ENCODE peak calls at places on chromosomes 6 and 20, in ten cellular contexts. Q, Z, R, V, O, T, H, B, M and D are unnamed samples.

GRCh38 chr6:10316327-10316726 is 98.5 kb downstream of the TFAP2A start:
- DNase-seq in T (no peak), M (peak; percentile 15), O (no peak), B (no peak), Q (no peak), H (no peak), V (peak; percentile 36), R (no peak), Z (peak; percentile 98), D (no peak)

GRCh38 chr6:156336096-156336495 is 441.1 kb upstream of the ARID1B start:
- DNase-seq in T (no peak), O (no peak), R (no peak), H (no peak), B (no peak), V (no peak), M (no peak), Q (no peak), Z (no peak), D (no peak)

GRCh38 chr6:112117554-112117953 is 30.2 kb downstream of the FAM229B start:
- DNase-seq in R (no peak), M (peak; percentile 22), H (no peak), Q (no peak), V (no peak), T (no peak), O (no peak), B (no peak), Z (no peak), D (no peak)

GRCh38 chr20:60754866-60755265 is 497.2 kb upstream of the CDH4 start:
- DNase-seq in B (no peak), Z (no peak), O (no peak), H (no peak), V (no peak), Q (no peak), T (no peak), M (no peak), R (no peak), D (no peak)

GRCh38 chr6:54574671-54575070 is 266.4 kb downstream of the TINAG start:
- DNase-seq in Q (no peak), H (no peak), R (no peak), V (no peak), M (no peak), T (no peak), Z (no peak), O (no peak), B (no peak), D (no peak)

GRCh38 chr6:90286884-90287488 is 9.7 kb downstream of the BACH2 start:
- DNase-seq in R (peak; percentile 62), Q (peak; percentile 54), M (peak; percentile 38), H (no peak), V (peak; percentile 43), O (peak; percentile 52), B (no peak), Z (peak; percentile 75), T (peak; percentile 78), D (no peak)

GRCh38 chr6:26331809-26332226 is 33.2 kb upstream of the BTN3A2 start:
- DNase-seq in M (no peak), V (no peak), Z (no peak), R (no peak), B (no peak), Q (peak; percentile 43), H (no peak), T (no peak), O (peak; percentile 47), D (no peak)

GRCh38 chr6:16420715-16421461 is 182.5 kb downstream of the GMPR start:
- DNase-seq in Z (no peak), R (peak; percentile 23), T (no peak), B (no peak), Q (peak; percentile 10), O (peak; percentile 40), M (peak; percentile 74), H (no peak), V (no peak), D (no peak)

GRCh38 chr6:88238065-88238464 is 71.9 kb upstream of the CNR1 start:
- DNase-seq in H (no peak), Z (peak; percentile 77), T (no peak), V (no peak), R (peak; percentile 34), Q (peak; percentile 3), B (no peak), M (peak; percentile 0), O (no peak), D (no peak)

GRCh38 chr20:18506744-18507143 is 996 bp upstream of the SEC23B start:
- DNase-seq in R (no peak), T (peak; percentile 13), V (no peak), M (no peak), Q (no peak), Z (no peak), O (no peak), H (no peak), B (no peak), D (no peak)

GRCh38 chr6:169101981-169102380 is 151.7 kb downstream of the THBS2 start:
- DNase-seq in Q (no peak), R (no peak), Z (no peak), V (no peak), M (peak; percentile 18), B (no peak), T (no peak), O (no peak), H (no peak), D (no peak)

GRCh38 chr20:4815618-4816017 is 93.9 kb downstream of the PRND start:
- DNase-seq in M (no peak), H (peak; percentile 54), Z (no peak), T (no peak), V (no peak), B (no peak), R (no peak), Q (no peak), O (no peak), D (no peak)

GRCh38 chr6:20684474-20684873 is 150.2 kb downstream of the CDKAL1 start:
- DNase-seq in T (no peak), V (no peak), M (no peak), Q (no peak), O (no peak), H (no peak), Z (no peak), B (no peak), R (no peak), D (no peak)

GRCh38 chr6:71333700-71334099 is 45.1 kb downstream of the OGFRL1 start:
- DNase-seq in Q (no peak), Z (peak; percentile 16), M (peak; percentile 92), B (no peak), T (no peak), V (no peak), O (no peak), R (no peak), H (no peak), D (no peak)

GRCh38 chr6:34580707-34581560 is 24.8 kb upstream of the SPDEF start:
- DNase-seq in O (no peak), R (no peak), V (no peak), H (no peak), Z (no peak), B (no peak), Q (no peak), T (no peak), M (peak; percentile 80), D (no peak)

GRCh38 chr6:104252276-104252675 is 607.4 kb downstream of the HACE1 start:
- DNase-seq in M (no peak), Z (no peak), T (no peak), O (no peak), R (no peak), V (no peak), Q (no peak), B (no peak), H (no peak), D (no peak)

GRCh38 chr6:163771180-163771579 is 356.7 kb downstream of the QKI start:
- DNase-seq in Z (no peak), R (no peak), O (no peak), H (no peak), V (no peak), B (no peak), M (no peak), T (no peak), Q (no peak), D (no peak)

GRCh38 chr20:53769041-53769440 is 175.4 kb upstream of the ZNF217 start:
- DNase-seq in Z (peak; percentile 95), O (no peak), R (no peak), M (peak; percentile 26), B (no peak), V (no peak), T (no peak), Q (no peak), H (no peak), D (no peak)

GRCh38 chr20:59424976-59425375 is 124.6 kb downstream of the EDN3 start:
- DNase-seq in T (no peak), Q (no peak), M (no peak), O (no peak), B (no peak), R (no peak), Z (no peak), H (no peak), V (no peak), D (no peak)

GRCh38 chr6:125197795-125198269 is 44.3 kb downstream of the TPD52L1 start:
- DNase-seq in M (peak; percentile 76), B (peak; percentile 58), R (no peak), H (peak; percentile 91), Q (no peak), V (no peak), Z (no peak), T (no peak), O (no peak), D (peak; percentile 86)

GRCh38 chr6:3620389-3620788 is 131.1 kb downstream of the PXDC1 start:
- DNase-seq in B (no peak), R (no peak), Q (no peak), Z (no peak), T (no peak), H (no peak), O (no peak), V (no peak), M (no peak), D (peak; percentile 28)

GRCh38 chr20:62980970-62981369 is 25.8 kb downstream of the BHLHE23 start:
- DNase-seq in R (no peak), T (peak; percentile 19), Q (peak; percentile 62), H (no peak), V (peak; percentile 59), Z (peak; percentile 18), B (no peak), O (peak; percentile 69), M (no peak), D (no peak)